ENCODE peak calls at places on chromosomes 7 and 10, in five cellular contexts. H is NCI-H774; V is brain microvascular endothelial cell; A is activated T-helper 1 cell treated with anti-CD3 and anti-CD28 coated beads, Interleukin-12 subunit alpha, Interleukin-12 subunit beta, Interleukin-2, Interleukin-4 antibody, amounts not matched to agents 30 ng/mL and 10 ng/mL and 1 ng/mL, durations not matched to agents 14 hours and 24 hours and 36 hours; Q is M059J. E is an unnamed sample.

GRCh38 chr10:79308969-79309665 is 38.2 kb upstream of the PPIF start:
- DNase-seq in Q (no peak), V (no peak), A (no peak), H (no peak), E (no peak)

GRCh38 chr10:6033954-6034353 is 28.2 kb downstream of the IL2RA start:
- DNase-seq in V (no peak), Q (peak; percentile 43), H (no peak), A (no peak), E (no peak)

GRCh38 chr7:115494529-115495147 is 535.9 kb downstream of the TFEC start:
- DNase-seq in H (no peak), A (no peak), V (no peak), Q (no peak), E (no peak)

GRCh38 chr10:21681156-21681555 is 147.1 kb downstream of the MLLT10 start:
- DNase-seq in V (no peak), Q (no peak), A (no peak), H (no peak), E (no peak)

GRCh38 chr10:8543361-8544056 is 489.0 kb downstream of the GATA3 start:
- DNase-seq in H (no peak), V (no peak), A (no peak), Q (peak; percentile 71), E (no peak)

GRCh38 chr7:70434821-70435220 is 697.1 kb upstream of the GALNT17 start:
- DNase-seq in V (no peak), Q (no peak), A (no peak), H (no peak), E (no peak)

GRCh38 chr7:139714163-139714901 is 63.5 kb downstream of the HIPK2 start:
- DNase-seq in Q (no peak), H (no peak), A (no peak), V (no peak), E (no peak)

GRCh38 chr10:103238506-103239252 is 7.0 kb upstream of the RPEL1 start:
- DNase-seq in H (no peak), A (no peak), V (peak; percentile 44), Q (peak; percentile 41), E (no peak)

GRCh38 chr7:75914169-75914654 is 743 bp upstream of the POR start:
- DNase-seq in H (no peak), V (no peak), A (no peak), Q (no peak), E (no peak)

GRCh38 chr7:21960922-21961321 is 15.2 kb upstream of the CDCA7L start:
- DNase-seq in Q (peak; percentile 89), V (peak; percentile 87), A (no peak), H (no peak), E (no peak)

GRCh38 chr7:27689045-27689877 is 26.6 kb upstream of the HIBADH start:
- DNase-seq in H (no peak), Q (peak; percentile 55), V (peak; percentile 42), A (no peak), E (peak; percentile 25)

GRCh38 chr7:121151663-121152344 is 163.3 kb downstream of the CPED1 start:
- DNase-seq in Q (no peak), H (no peak), A (no peak), V (no peak), E (no peak)

GRCh38 chr7:131007439-131008330 is 273.7 kb upstream of the KLF14 start:
- DNase-seq in A (peak; percentile 53), H (no peak), Q (peak; percentile 90), V (peak; percentile 72), E (peak; percentile 29)

GRCh38 chr10:101974091-101974799 is 81.7 kb downstream of the ARMH3 start:
- DNase-seq in H (no peak), A (no peak), Q (peak; percentile 17), V (peak; percentile 19), E (peak; percentile 12)

GRCh38 chr7:14751461-14751860 is 151.1 kb downstream of the DGKB start:
- DNase-seq in V (no peak), H (no peak), A (no peak), Q (no peak), E (peak; percentile 31)

GRCh38 chr7:141992154-141992553 is 3.5 kb upstream of the MGAM start:
- DNase-seq in V (peak; percentile 11), Q (peak; percentile 32), A (no peak), H (no peak), E (no peak)

GRCh38 chr7:25405736-25406135 is 177.4 kb upstream of the NPVF start:
- DNase-seq in H (no peak), A (no peak), Q (no peak), V (no peak), E (no peak)

GRCh38 chr7:132472463-132473120 is 103.7 kb downstream of the PLXNA4 start:
- DNase-seq in Q (peak; percentile 94), H (peak; percentile 10), V (no peak), A (no peak), E (no peak)

GRCh38 chr10:92239600-92240288 is 51.1 kb downstream of the CPEB3 start:
- DNase-seq in Q (peak; percentile 12), H (no peak), V (peak; percentile 13), A (no peak), E (no peak)

GRCh38 chr7:105130580-105130979 is 116.6 kb downstream of the KMT2E start:
- DNase-seq in A (no peak), V (no peak), Q (no peak), H (no peak), E (no peak)

GRCh38 chr7:30524545-30524944 is 19.9 kb upstream of the GGCT start:
- DNase-seq in A (no peak), V (no peak), Q (no peak), H (peak; percentile 22), E (no peak)

GRCh38 chr10:31678573-31679122 is 250.0 kb downstream of the ARHGAP12 start:
- DNase-seq in Q (no peak), H (no peak), V (no peak), A (no peak), E (no peak)

GRCh38 chr7:152905949-152906348 is 146.4 kb downstream of the ACTR3B start:
- DNase-seq in H (no peak), A (no peak), V (no peak), Q (no peak), E (no peak)

GRCh38 chr7:43589728-43590127 is 6.8 kb downstream of the STK17A start:
- DNase-seq in V (no peak), Q (no peak), A (no peak), H (no peak), E (no peak)

GRCh38 chr7:83413831-83414230 is 235.1 kb downstream of the SEMA3E start:
- DNase-seq in V (peak; percentile 40), A (no peak), Q (peak; percentile 1), H (no peak), E (no peak)

GRCh38 chr10:102241444-102242117 is at the start of gene PITX3:
- DNase-seq in Q (peak; percentile 81), H (peak; percentile 68), A (peak; percentile 93), V (peak; percentile 86), E (peak; percentile 80)

GRCh38 chr10:51999089-51999488 is 299.7 kb upstream of the CSTF2T start:
- DNase-seq in A (no peak), Q (peak; percentile 26), H (no peak), V (no peak), E (no peak)

GRCh38 chr10:132714906-132715790 is 70.8 kb downstream of the NKX6-2 start:
- DNase-seq in Q (no peak), V (no peak), H (no peak), A (no peak), E (no peak)

GRCh38 chr7:36018816-36019484 is 134.1 kb upstream of the EEPD1 start:
- DNase-seq in A (no peak), V (no peak), H (no peak), Q (no peak), E (no peak)

GRCh38 chr10:56012146-56012545 is 348.9 kb downstream of the ZWINT start:
- DNase-seq in H (no peak), A (no peak), Q (no peak), V (no peak), E (no peak)

GRCh38 chr10:72291019-72291532 is 17.4 kb downstream of the DDIT4 start:
- DNase-seq in A (peak; percentile 53), V (no peak), Q (peak; percentile 43), H (no peak), E (no peak)

GRCh38 chr10:43238462-43238861 is 28.4 kb downstream of the RASGEF1A start:
- DNase-seq in A (no peak), Q (no peak), H (no peak), V (no peak), E (no peak)

E was measured in GDM1.